ENCODE peak calls at places on chromosomes 3 and 15, in eight cellular contexts. One of them, this sample, is unnamed.

GRCh38 chr15:57440799-57441198 is 64.5 kb downstream of the CGNL1 start:
- DNase-seq in lower lobe of right lung: no peak
- DNase-seq in RWPE1: no peak
- DNase-seq in MM.1S: peak; percentile 39
- DNase-seq in transverse colon: no peak
- DNase-seq in left ventricle myocardium inferior: no peak
- DNase-seq in tibial artery: no peak
- DNase-seq in dorsolateral prefrontal cortex: no peak
- DNase-seq in this sample: no peak

GRCh38 chr3:3799173-3800075 is at the start of gene LRRN1:
- DNase-seq in tibial artery: peak; percentile 74
- DNase-seq in left ventricle myocardium inferior: peak; percentile 45
- DNase-seq in MM.1S: peak; percentile 91
- DNase-seq in RWPE1: no peak
- DNase-seq in dorsolateral prefrontal cortex: peak; percentile 89
- DNase-seq in transverse colon: peak; percentile 48
- DNase-seq in lower lobe of right lung: peak; percentile 72
- DNase-seq in this sample: peak; percentile 90

GRCh38 chr3:13159890-13160289 is 86.7 kb upstream of the IQSEC1 start:
- DNase-seq in lower lobe of right lung: no peak
- DNase-seq in dorsolateral prefrontal cortex: no peak
- DNase-seq in MM.1S: no peak
- DNase-seq in tibial artery: no peak
- DNase-seq in transverse colon: no peak
- DNase-seq in left ventricle myocardium inferior: no peak
- DNase-seq in RWPE1: peak; percentile 11
- DNase-seq in this sample: no peak

GRCh38 chr15:100201376-100202280 is 140.1 kb downstream of the ADAMTS17 start:
- DNase-seq in transverse colon: no peak
- DNase-seq in tibial artery: no peak
- DNase-seq in dorsolateral prefrontal cortex: no peak
- DNase-seq in MM.1S: no peak
- DNase-seq in left ventricle myocardium inferior: no peak
- DNase-seq in RWPE1: no peak
- DNase-seq in lower lobe of right lung: no peak
- DNase-seq in this sample: no peak

GRCh38 chr3:182947892-182948291 is 32.4 kb downstream of the DCUN1D1 start:
- DNase-seq in left ventricle myocardium inferior: no peak
- DNase-seq in transverse colon: no peak
- DNase-seq in dorsolateral prefrontal cortex: no peak
- DNase-seq in RWPE1: no peak
- DNase-seq in tibial artery: no peak
- DNase-seq in MM.1S: peak; percentile 21
- DNase-seq in lower lobe of right lung: no peak
- DNase-seq in this sample: no peak

GRCh38 chr3:65721386-65721785 is 317.3 kb downstream of the MAGI1 start:
- DNase-seq in MM.1S: no peak
- DNase-seq in left ventricle myocardium inferior: no peak
- DNase-seq in transverse colon: no peak
- DNase-seq in lower lobe of right lung: no peak
- DNase-seq in dorsolateral prefrontal cortex: no peak
- DNase-seq in RWPE1: no peak
- DNase-seq in tibial artery: no peak
- DNase-seq in this sample: no peak

GRCh38 chr3:188473591-188474288 is 319.8 kb downstream of the LPP start:
- DNase-seq in transverse colon: no peak
- DNase-seq in lower lobe of right lung: no peak
- DNase-seq in left ventricle myocardium inferior: no peak
- DNase-seq in tibial artery: no peak
- DNase-seq in dorsolateral prefrontal cortex: no peak
- DNase-seq in MM.1S: no peak
- DNase-seq in RWPE1: no peak
- DNase-seq in this sample: no peak

GRCh38 chr15:62138124-62138523 is 27.0 kb downstream of the C2CD4B start:
- DNase-seq in tibial artery: no peak
- DNase-seq in transverse colon: no peak
- DNase-seq in MM.1S: no peak
- DNase-seq in left ventricle myocardium inferior: no peak
- DNase-seq in lower lobe of right lung: no peak
- DNase-seq in RWPE1: peak; percentile 52
- DNase-seq in dorsolateral prefrontal cortex: no peak
- DNase-seq in this sample: no peak

GRCh38 chr15:70001859-70002258 is 95.9 kb downstream of the TLE3 start:
- DNase-seq in dorsolateral prefrontal cortex: no peak
- DNase-seq in tibial artery: no peak
- DNase-seq in MM.1S: no peak
- DNase-seq in transverse colon: no peak
- DNase-seq in lower lobe of right lung: no peak
- DNase-seq in left ventricle myocardium inferior: no peak
- DNase-seq in RWPE1: no peak
- DNase-seq in this sample: no peak

GRCh38 chr15:47839233-47839867 is 122.0 kb downstream of the SEMA6D start:
- DNase-seq in transverse colon: no peak
- DNase-seq in MM.1S: no peak
- DNase-seq in lower lobe of right lung: no peak
- DNase-seq in tibial artery: no peak
- DNase-seq in left ventricle myocardium inferior: no peak
- DNase-seq in RWPE1: no peak
- DNase-seq in dorsolateral prefrontal cortex: no peak
- DNase-seq in this sample: no peak

GRCh38 chr3:170802164-170803151 is 67.5 kb downstream of the RPL22L1 start:
- DNase-seq in left ventricle myocardium inferior: no peak
- DNase-seq in lower lobe of right lung: no peak
- DNase-seq in MM.1S: no peak
- DNase-seq in transverse colon: no peak
- DNase-seq in dorsolateral prefrontal cortex: no peak
- DNase-seq in tibial artery: peak; percentile 69
- DNase-seq in RWPE1: peak; percentile 36
- DNase-seq in this sample: no peak

GRCh38 chr3:28972921-28973320 is 307.9 kb upstream of the RBMS3 start:
- DNase-seq in transverse colon: no peak
- DNase-seq in lower lobe of right lung: no peak
- DNase-seq in tibial artery: no peak
- DNase-seq in MM.1S: no peak
- DNase-seq in RWPE1: no peak
- DNase-seq in dorsolateral prefrontal cortex: no peak
- DNase-seq in left ventricle myocardium inferior: no peak
- DNase-seq in this sample: no peak

GRCh38 chr15:60442763-60443162 is 36.2 kb downstream of the ICE2 start:
- DNase-seq in transverse colon: no peak
- DNase-seq in lower lobe of right lung: no peak
- DNase-seq in dorsolateral prefrontal cortex: no peak
- DNase-seq in RWPE1: no peak
- DNase-seq in tibial artery: no peak
- DNase-seq in MM.1S: no peak
- DNase-seq in left ventricle myocardium inferior: no peak
- DNase-seq in this sample: no peak

GRCh38 chr3:165803471-165803870 is 33.8 kb downstream of the BCHE start:
- DNase-seq in lower lobe of right lung: no peak
- DNase-seq in dorsolateral prefrontal cortex: no peak
- DNase-seq in left ventricle myocardium inferior: no peak
- DNase-seq in tibial artery: no peak
- DNase-seq in MM.1S: no peak
- DNase-seq in transverse colon: no peak
- DNase-seq in RWPE1: no peak
- DNase-seq in this sample: no peak

GRCh38 chr3:50642382-50642781 is 25.4 kb downstream of the MAPKAPK3 start:
- DNase-seq in dorsolateral prefrontal cortex: no peak
- DNase-seq in tibial artery: no peak
- DNase-seq in lower lobe of right lung: no peak
- DNase-seq in RWPE1: no peak
- DNase-seq in transverse colon: no peak
- DNase-seq in MM.1S: no peak
- DNase-seq in left ventricle myocardium inferior: no peak
- DNase-seq in this sample: no peak

GRCh38 chr3:130841357-130841756 is 52.5 kb upstream of the ATP2C1 start:
- DNase-seq in RWPE1: peak; percentile 17
- DNase-seq in left ventricle myocardium inferior: no peak
- DNase-seq in lower lobe of right lung: no peak
- DNase-seq in transverse colon: no peak
- DNase-seq in tibial artery: no peak
- DNase-seq in MM.1S: peak; percentile 52
- DNase-seq in dorsolateral prefrontal cortex: no peak
- DNase-seq in this sample: no peak

GRCh38 chr3:117744935-117745334 is 1035.4 kb downstream of the TUSC7 start:
- DNase-seq in left ventricle myocardium inferior: no peak
- DNase-seq in MM.1S: no peak
- DNase-seq in RWPE1: no peak
- DNase-seq in tibial artery: no peak
- DNase-seq in lower lobe of right lung: no peak
- DNase-seq in transverse colon: no peak
- DNase-seq in dorsolateral prefrontal cortex: no peak
- DNase-seq in this sample: no peak

GRCh38 chr15:48522123-48522522 is 123.4 kb downstream of the FBN1 start:
- DNase-seq in dorsolateral prefrontal cortex: no peak
- DNase-seq in RWPE1: no peak
- DNase-seq in MM.1S: no peak
- DNase-seq in tibial artery: no peak
- DNase-seq in left ventricle myocardium inferior: no peak
- DNase-seq in lower lobe of right lung: no peak
- DNase-seq in transverse colon: no peak
- DNase-seq in this sample: no peak

GRCh38 chr15:88756521-88756920 is 46.7 kb upstream of the ACAN start:
- DNase-seq in tibial artery: no peak
- DNase-seq in MM.1S: no peak
- DNase-seq in dorsolateral prefrontal cortex: no peak
- DNase-seq in RWPE1: no peak
- DNase-seq in lower lobe of right lung: no peak
- DNase-seq in transverse colon: no peak
- DNase-seq in left ventricle myocardium inferior: no peak
- DNase-seq in this sample: no peak

GRCh38 chr15:95857758-95858157 is 472.7 kb upstream of the NR2F2 start:
- DNase-seq in MM.1S: no peak
- DNase-seq in transverse colon: no peak
- DNase-seq in RWPE1: no peak
- DNase-seq in lower lobe of right lung: no peak
- DNase-seq in left ventricle myocardium inferior: no peak
- DNase-seq in dorsolateral prefrontal cortex: no peak
- DNase-seq in tibial artery: no peak
- DNase-seq in this sample: no peak

GRCh38 chr3:156682491-156682890 is 8.1 kb downstream of the TIPARP start:
- DNase-seq in RWPE1: no peak
- DNase-seq in left ventricle myocardium inferior: no peak
- DNase-seq in tibial artery: no peak
- DNase-seq in dorsolateral prefrontal cortex: no peak
- DNase-seq in MM.1S: no peak
- DNase-seq in transverse colon: no peak
- DNase-seq in lower lobe of right lung: no peak
- DNase-seq in this sample: no peak

DNA sequence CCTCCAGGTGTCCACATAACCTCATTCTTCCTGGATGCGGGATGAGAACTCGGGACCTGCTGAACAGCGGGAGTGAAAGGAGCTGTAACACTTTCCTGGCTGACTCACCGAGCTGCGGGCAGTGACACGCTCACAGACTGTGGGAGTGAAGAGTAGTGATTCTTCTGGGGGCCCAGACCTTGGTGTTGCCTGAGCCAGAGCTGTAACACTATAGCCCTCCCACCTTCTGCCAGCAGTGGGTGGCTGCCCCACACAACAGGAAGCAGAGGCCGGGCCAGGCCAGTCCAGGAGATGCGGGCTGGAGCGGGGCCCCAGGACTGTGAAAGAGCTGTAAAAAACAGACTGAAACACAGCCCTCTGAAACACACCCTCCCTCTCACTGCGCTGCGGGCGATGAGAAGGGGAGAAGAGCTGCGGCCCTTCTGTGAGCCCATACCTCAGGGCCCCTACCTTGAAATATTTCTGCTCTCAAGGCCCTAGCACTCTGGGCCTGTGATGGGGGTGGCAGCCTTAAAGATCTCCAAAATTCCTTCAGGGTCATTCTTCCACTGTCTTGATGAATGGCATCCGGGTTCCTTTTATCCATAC is 464.0 kb upstream of the CCDC54 start:
- DNase-seq in lower lobe of right lung: no peak
- DNase-seq in tibial artery: no peak
- DNase-seq in transverse colon: no peak
- DNase-seq in left ventricle myocardium inferior: no peak
- DNase-seq in MM.1S: no peak
- DNase-seq in dorsolateral prefrontal cortex: no peak
- DNase-seq in RWPE1: no peak
- DNase-seq in this sample: no peak
- H3K27ac ChIP-seq in lower lobe of right lung: no peak overlapping the region
- H3K27ac ChIP-seq in tibial artery: no peak overlapping the region
- H3K27ac ChIP-seq in transverse colon: no peak overlapping the region
- H3K27ac ChIP-seq in left ventricle myocardium inferior: no peak overlapping the region
- H3K27ac ChIP-seq in MM.1S: no peak overlapping the region
- H3K27ac ChIP-seq in dorsolateral prefrontal cortex: no peak overlapping the region
- H3K27ac ChIP-seq in RWPE1: no peak overlapping the region
- H3K27ac ChIP-seq in this sample: no peak overlapping the region

GRCh38 chr15:90184119-90184785 is 16.9 kb upstream of the SEMA4B start:
- DNase-seq in left ventricle myocardium inferior: peak; percentile 74
- DNase-seq in tibial artery: peak; percentile 95
- DNase-seq in lower lobe of right lung: peak; percentile 86
- DNase-seq in RWPE1: peak; percentile 83
- DNase-seq in transverse colon: peak; percentile 89
- DNase-seq in MM.1S: peak; percentile 95
- DNase-seq in dorsolateral prefrontal cortex: peak; percentile 53
- DNase-seq in this sample: peak; percentile 70
- TF ChIP-seq CTCF in left ventricle myocardium inferior: no peak
- TF ChIP-seq CTCF in tibial artery: no peak
- TF ChIP-seq CTCF in lower lobe of right lung: no peak
- TF ChIP-seq CTCF in RWPE1: no peak
- TF ChIP-seq CTCF in transverse colon: no peak
- TF ChIP-seq CTCF in MM.1S: peak; percentile 6
- TF ChIP-seq CTCF in dorsolateral prefrontal cortex: no peak
- TF ChIP-seq CTCF in this sample: no peak

DNA sequence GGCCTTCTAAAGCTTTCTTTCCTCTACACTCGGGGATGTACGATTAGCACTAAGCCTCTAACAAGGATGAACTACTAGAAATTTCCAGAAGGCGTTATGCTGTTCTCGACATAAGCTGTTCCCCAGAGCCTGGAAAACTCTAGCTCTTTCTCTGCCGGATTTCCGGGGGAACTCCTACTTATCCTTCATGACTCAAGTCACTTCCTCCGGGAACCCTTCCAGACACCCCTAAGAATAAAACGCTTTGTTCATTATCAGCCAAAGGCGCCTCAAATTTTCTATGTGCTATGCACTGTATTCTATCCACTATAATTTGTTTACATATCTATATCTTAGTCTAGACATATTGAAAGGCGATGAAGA is 455 bp upstream of the SNAP23 start:
- DNase-seq in transverse colon: peak; percentile 57
- DNase-seq in dorsolateral prefrontal cortex: peak; percentile 59
- DNase-seq in RWPE1: peak; percentile 57
- DNase-seq in tibial artery: no peak
- DNase-seq in MM.1S: peak; percentile 25
- DNase-seq in lower lobe of right lung: no peak
- DNase-seq in left ventricle myocardium inferior: no peak
- DNase-seq in this sample: no peak
- H3K27ac ChIP-seq in transverse colon: peak overlapping the region; percentile 84
- H3K27ac ChIP-seq in dorsolateral prefrontal cortex: peak overlapping the region; percentile 97
- H3K27ac ChIP-seq in RWPE1: peak overlapping the region; percentile 79
- H3K27ac ChIP-seq in tibial artery: peak overlapping the region; percentile 94
- H3K27ac ChIP-seq in MM.1S: no peak overlapping the region
- H3K27ac ChIP-seq in lower lobe of right lung: peak overlapping the region; percentile 93
- H3K27ac ChIP-seq in left ventricle myocardium inferior: peak overlapping the region; percentile 91
- H3K27ac ChIP-seq in this sample: no peak overlapping the region

DNA sequence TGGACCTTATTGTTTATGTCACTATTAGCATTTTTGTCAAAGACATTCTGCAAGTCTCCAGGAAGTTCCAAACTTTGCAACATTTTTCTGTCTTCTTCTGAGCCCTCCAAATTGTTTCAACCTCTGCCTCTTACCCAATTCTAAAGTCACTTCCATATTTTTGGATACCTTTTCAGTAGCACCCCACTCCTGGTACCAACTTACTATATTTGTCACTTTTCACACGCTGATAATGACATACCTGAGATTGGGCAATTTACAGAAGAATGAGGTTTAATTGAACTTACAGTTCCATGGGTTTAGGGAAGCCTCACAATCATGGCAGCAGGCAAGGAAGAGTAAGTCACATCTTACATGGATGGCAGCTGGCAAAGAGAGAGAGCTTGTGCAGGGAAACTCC is 1206.5 kb upstream of the EPHA6 start:
- DNase-seq in dorsolateral prefrontal cortex: no peak
- DNase-seq in MM.1S: no peak
- DNase-seq in RWPE1: no peak
- DNase-seq in left ventricle myocardium inferior: no peak
- DNase-seq in lower lobe of right lung: no peak
- DNase-seq in transverse colon: no peak
- DNase-seq in tibial artery: no peak
- DNase-seq in this sample: no peak
- TF ChIP-seq CTCF in dorsolateral prefrontal cortex: no peak
- TF ChIP-seq CTCF in MM.1S: no peak
- TF ChIP-seq CTCF in RWPE1: no peak
- TF ChIP-seq CTCF in left ventricle myocardium inferior: no peak
- TF ChIP-seq CTCF in lower lobe of right lung: no peak
- TF ChIP-seq CTCF in transverse colon: no peak
- TF ChIP-seq CTCF in tibial artery: no peak
- TF ChIP-seq CTCF in this sample: no peak